ENCODE peak calls at places on chromosomes 3 and 15, in six cellular contexts. J is NCI-H1092 treated with DMSO at 0.1 percent for 48 hours; Z is NAMALWA; S is stimulated activated CD4-positive, alpha-beta T cell treated with anti-CD3 and anti-CD28 coated beads, Interleukin-4, amount 100 ng/mL, for 1 hour; G is iPS-NIHi11; A is activated CD4-positive, CD25-positive, alpha-beta regulatory T cell. C is an unnamed sample.

GRCh38 chr3:69306239-69307185 is 79.4 kb downstream of the FRMD4B start:
- DNase-seq in J (peak), Z (peak), S (peak), G (peak), A (peak), C (peak)

GRCh38 chr3:194300392-194300758 is 50.8 kb downstream of the CPN2 start:
- DNase-seq in J (no peak), Z (no peak), S (no peak), G (peak), A (no peak), C (no peak)

GRCh38 chr3:23668430-23668904 is 137.3 kb upstream of the UBE2E1 start:
- DNase-seq in J (no peak), Z (no peak), S (no peak), G (no peak), A (no peak), C (no peak)

GRCh38 chr15:75367913-75368688 is at the start of gene MAN2C1:
- DNase-seq in J (peak), Z (peak), S (peak), G (peak), A (peak), C (peak)

GRCh38 chr3:64417816-64418215 is 192.6 kb upstream of the PRICKLE2 start:
- DNase-seq in J (no peak), Z (no peak), S (no peak), G (peak), A (no peak), C (no peak)

GRCh38 chr3:188524057-188524456 is 370.1 kb downstream of the LPP start:
- DNase-seq in J (no peak), Z (no peak), S (no peak), G (no peak), A (no peak), C (no peak)

GRCh38 chr3:153601422-153601853 is 439.4 kb downstream of the RAP2B start:
- DNase-seq in J (no peak), Z (no peak), S (no peak), G (no peak), A (no peak), C (no peak)

GRCh38 chr3:133445111-133445510 is 45.3 kb downstream of the BFSP2 start:
- DNase-seq in J (no peak), Z (peak), S (no peak), G (no peak), A (no peak), C (no peak)

GRCh38 chr3:56622381-56622780 is 60.7 kb downstream of the TASOR start:
- DNase-seq in J (no peak), Z (no peak), S (no peak), G (no peak), A (no peak), C (no peak)

GRCh38 chr15:91887921-91888373 is 34.4 kb downstream of the SLCO3A1 start:
- DNase-seq in J (peak), Z (no peak), S (no peak), G (no peak), A (no peak), C (no peak)

GRCh38 chr3:111577798-111578685 is 17.1 kb downstream of the ZBED2 start:
- DNase-seq in J (no peak), Z (peak), S (no peak), G (peak), A (no peak), C (no peak)

C was measured in activated T-helper 2 cell treated with anti-CD3 and anti-CD28 coated beads, Interferon-gamma antibody, Interleukin-2, Interleukin-4, amounts not matched to agents 10 μg/mL and 5 μg/mL and 100 μg/mL, durations not matched to agents 14 hours and 24 hours and 36 hours.